ENCODE peak calls at places on chromosomes 13 and 19, in four cellular contexts. One of them, this sample, is unnamed.
A peak's percentile ranks its signal among the peaks of the same experiment; 100 is the strongest.

GRCh38 chr19:13985771-13986347 is 20.3 kb downstream of the RFX1 start:
- DNase-seq in IMR-90: no peak
- DNase-seq in K562: no peak
- DNase-seq in HepG2: no peak
- DNase-seq in this sample: no peak

GRCh38 chr19:52237771-52238400 is 31.5 kb upstream of the ZNF766 start:
- DNase-seq in IMR-90: peak; percentile 75
- DNase-seq in K562: peak; percentile 38
- DNase-seq in HepG2: peak; percentile 52
- DNase-seq in this sample: peak; percentile 69

GRCh38 chr13:33639640-33640080 is 178.3 kb upstream of the RFC3 start:
- DNase-seq in IMR-90: no peak
- DNase-seq in K562: no peak
- DNase-seq in HepG2: peak; percentile 43
- DNase-seq in this sample: no peak

GRCh38 chr19:13783565-13784500 is 9.6 kb downstream of the C19orf53 start:
- DNase-seq in IMR-90: no peak
- DNase-seq in K562: no peak
- DNase-seq in HepG2: no peak
- DNase-seq in this sample: no peak

GRCh38 chr13:67138937-67139336 is 91.2 kb downstream of the PCDH9 start:
- DNase-seq in IMR-90: no peak
- DNase-seq in K562: no peak
- DNase-seq in HepG2: no peak
- DNase-seq in this sample: no peak

GRCh38 chr13:106061781-106062180 is 473.7 kb downstream of the EFNB2 start:
- DNase-seq in IMR-90: no peak
- DNase-seq in K562: no peak
- DNase-seq in HepG2: no peak
- DNase-seq in this sample: no peak

GRCh38 chr13:48009298-48009697 is 8.2 kb upstream of the SUCLA2 start:
- DNase-seq in IMR-90: peak; percentile 51
- DNase-seq in K562: no peak
- DNase-seq in HepG2: peak; percentile 44
- DNase-seq in this sample: peak; percentile 65

GRCh38 chr13:86653009-86653408 is 853.8 kb upstream of the SLITRK6 start:
- DNase-seq in IMR-90: no peak
- DNase-seq in K562: no peak
- DNase-seq in HepG2: no peak
- DNase-seq in this sample: no peak

GRCh38 chr13:23673867-23674605 is 103.8 kb downstream of the TNFRSF19 start:
- DNase-seq in IMR-90: peak; percentile 66
- DNase-seq in K562: no peak
- DNase-seq in HepG2: no peak
- DNase-seq in this sample: no peak

GRCh38 chr19:35055715-35056179 is 14.2 kb downstream of the HPN start:
- DNase-seq in IMR-90: no peak
- DNase-seq in K562: peak; percentile 42
- DNase-seq in HepG2: no peak
- DNase-seq in this sample: no peak

GRCh38 chr13:42812311-42812710 is 30.9 kb downstream of the FAM216B start:
- DNase-seq in IMR-90: no peak
- DNase-seq in K562: no peak
- DNase-seq in HepG2: no peak
- DNase-seq in this sample: no peak

GRCh38 chr13:106919638-106920037 is 351.7 kb upstream of the ARGLU1 start:
- DNase-seq in IMR-90: no peak
- DNase-seq in K562: no peak
- DNase-seq in HepG2: no peak
- DNase-seq in this sample: no peak

GRCh38 chr19:29004796-29005195 is 208.2 kb downstream of the UQCRFS1 start:
- DNase-seq in IMR-90: no peak
- DNase-seq in K562: no peak
- DNase-seq in HepG2: no peak
- DNase-seq in this sample: no peak

GRCh38 chr19:29831041-29831548 is 19.3 kb downstream of the CCNE1 start:
- DNase-seq in IMR-90: no peak
- DNase-seq in K562: no peak
- DNase-seq in HepG2: no peak
- DNase-seq in this sample: peak; percentile 71

GRCh38 chr13:19817106-19817505 is 34.4 kb upstream of the PSPC1 start:
- DNase-seq in IMR-90: no peak
- DNase-seq in K562: no peak
- DNase-seq in HepG2: no peak
- DNase-seq in this sample: no peak

GRCh38 chr13:111414341-111414740 is 93.9 kb downstream of the TEX29 start:
- DNase-seq in IMR-90: no peak
- DNase-seq in K562: no peak
- DNase-seq in HepG2: no peak
- DNase-seq in this sample: no peak

GRCh38 chr19:14368011-14368513 is 13.2 kb upstream of the ADGRE5 start:
- DNase-seq in IMR-90: no peak
- DNase-seq in K562: no peak
- DNase-seq in HepG2: no peak
- DNase-seq in this sample: no peak

GRCh38 chr13:31722684-31723083 is 16.6 kb upstream of the RXFP2 start:
- DNase-seq in IMR-90: no peak
- DNase-seq in K562: no peak
- DNase-seq in HepG2: no peak
- DNase-seq in this sample: no peak

GRCh38 chr19:56312337-56312736 is 2.3 kb downstream of the ZSCAN5A start:
- DNase-seq in IMR-90: no peak
- DNase-seq in K562: no peak
- DNase-seq in HepG2: no peak
- DNase-seq in this sample: no peak

GRCh38 chr13:72850959-72851677 is 69.2 kb downstream of the PIBF1 start:
- DNase-seq in IMR-90: no peak
- DNase-seq in K562: no peak
- DNase-seq in HepG2: no peak
- DNase-seq in this sample: no peak

GRCh38 chr13:98773053-98773452 is 20.6 kb upstream of the SLC15A1 start:
- DNase-seq in IMR-90: no peak
- DNase-seq in K562: no peak
- DNase-seq in HepG2: no peak
- DNase-seq in this sample: no peak

GRCh38 chr19:30361107-30361447 is 11.1 kb upstream of the ZNF536 start:
- DNase-seq in IMR-90: no peak
- DNase-seq in K562: no peak
- DNase-seq in HepG2: no peak
- DNase-seq in this sample: no peak

GRCh38 chr13:110518571-110518970 is 43.0 kb downstream of the RAB20 start:
- DNase-seq in IMR-90: no peak
- DNase-seq in K562: peak; percentile 40
- DNase-seq in HepG2: no peak
- DNase-seq in this sample: no peak

GRCh38 chr13:112790735-112791641 is 101.2 kb downstream of the ATP11A start:
- DNase-seq in IMR-90: peak; percentile 64
- DNase-seq in K562: no peak
- DNase-seq in HepG2: no peak
- DNase-seq in this sample: no peak

GRCh38 chr13:60689076-60689475 is 292.1 kb downstream of the TDRD3 start:
- DNase-seq in IMR-90: no peak
- DNase-seq in K562: no peak
- DNase-seq in HepG2: no peak
- DNase-seq in this sample: no peak

GRCh38 chr19:38417544-38418506 is 8.2 kb downstream of the RASGRP4 start:
- DNase-seq in IMR-90: no peak
- DNase-seq in K562: peak; percentile 92
- DNase-seq in HepG2: no peak
- DNase-seq in this sample: peak; percentile 92

GRCh38 chr13:80131204-80131603 is 209.7 kb downstream of the SPRY2 start:
- DNase-seq in IMR-90: peak; percentile 46
- DNase-seq in K562: no peak
- DNase-seq in HepG2: no peak
- DNase-seq in this sample: peak; percentile 68

GRCh38 chr19:44071824-44072542 is at the start of gene ZNF284:
- DNase-seq in IMR-90: peak; percentile 93
- DNase-seq in K562: peak; percentile 74
- DNase-seq in HepG2: peak; percentile 84
- DNase-seq in this sample: peak; percentile 96

GRCh38 chr13:41587490-41587889 is 130.1 kb downstream of the RGCC start:
- DNase-seq in IMR-90: no peak
- DNase-seq in K562: no peak
- DNase-seq in HepG2: no peak
- DNase-seq in this sample: peak; percentile 16

GRCh38 chr19:51148571-51148970 is 6.5 kb downstream of the SIGLEC7 start:
- DNase-seq in IMR-90: no peak
- DNase-seq in K562: no peak
- DNase-seq in HepG2: no peak
- DNase-seq in this sample: no peak

DNA sequence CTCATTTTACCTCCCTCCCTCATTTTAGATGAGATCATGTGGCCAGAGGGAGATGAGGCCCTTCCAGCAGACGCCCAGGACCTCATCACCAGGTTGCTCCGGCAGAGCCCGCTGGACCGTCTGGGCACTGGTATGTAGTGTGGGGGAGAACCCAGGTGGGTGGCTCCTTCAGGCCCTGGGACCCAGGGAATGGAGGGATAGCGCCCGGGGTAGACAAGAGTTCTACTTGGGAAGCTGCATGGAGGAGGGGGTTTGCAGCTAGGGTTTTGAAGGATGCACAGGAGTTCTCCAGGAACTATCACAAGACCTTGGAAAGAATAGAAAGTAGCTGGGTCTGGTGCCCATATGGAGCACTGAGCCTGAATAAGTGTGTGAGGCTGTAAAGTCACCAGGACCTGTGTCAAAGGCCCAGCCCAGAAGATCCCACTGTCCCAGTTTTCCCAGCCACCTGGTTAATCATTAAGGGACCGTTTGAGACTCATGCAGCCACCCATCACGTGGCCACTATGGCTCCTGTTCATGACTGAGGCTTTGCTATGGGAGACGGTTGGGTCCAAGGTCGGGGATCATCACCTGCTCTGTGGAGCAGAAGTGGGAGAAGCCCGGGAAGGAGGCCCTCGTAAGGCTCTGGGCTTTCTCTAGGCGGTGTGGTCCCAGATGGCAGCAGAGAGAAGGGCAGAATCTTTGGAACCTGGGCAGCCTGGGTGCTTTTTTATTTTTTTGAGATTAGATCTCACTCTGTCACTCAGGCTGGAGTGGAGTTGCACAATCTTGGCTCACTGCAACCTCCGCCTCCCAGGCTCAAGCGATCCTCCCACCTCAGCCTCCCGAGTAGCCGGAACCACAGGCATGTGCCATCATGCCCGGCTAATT is 17.0 kb upstream of the PIK3R2 start:
- DNase-seq in IMR-90: no peak
- DNase-seq in K562: no peak
- DNase-seq in HepG2: peak; percentile 98
- DNase-seq in this sample: no peak
- TF ChIP-seq MAZ in IMR-90: no peak
- TF ChIP-seq MAZ in K562: no peak
- TF ChIP-seq MAZ in HepG2: no peak
- TF ChIP-seq MAZ in this sample: no peak

GRCh38 chr19:3748965-3749364 is 12.5 kb downstream of the APBA3 start:
- DNase-seq in IMR-90: no peak
- DNase-seq in K562: no peak
- DNase-seq in HepG2: no peak
- DNase-seq in this sample: no peak
- TF ChIP-seq MAZ in IMR-90: no peak
- TF ChIP-seq MAZ in K562: no peak
- TF ChIP-seq MAZ in HepG2: no peak
- TF ChIP-seq MAZ in this sample: no peak

GRCh38 chr13:51894239-51894638 is 32.5 kb downstream of the CCDC70 start:
- DNase-seq in IMR-90: no peak
- DNase-seq in K562: no peak
- DNase-seq in HepG2: no peak
- DNase-seq in this sample: no peak
- TF ChIP-seq MAZ in IMR-90: no peak
- TF ChIP-seq MAZ in K562: no peak
- TF ChIP-seq MAZ in HepG2: no peak
- TF ChIP-seq MAZ in this sample: no peak

DNA sequence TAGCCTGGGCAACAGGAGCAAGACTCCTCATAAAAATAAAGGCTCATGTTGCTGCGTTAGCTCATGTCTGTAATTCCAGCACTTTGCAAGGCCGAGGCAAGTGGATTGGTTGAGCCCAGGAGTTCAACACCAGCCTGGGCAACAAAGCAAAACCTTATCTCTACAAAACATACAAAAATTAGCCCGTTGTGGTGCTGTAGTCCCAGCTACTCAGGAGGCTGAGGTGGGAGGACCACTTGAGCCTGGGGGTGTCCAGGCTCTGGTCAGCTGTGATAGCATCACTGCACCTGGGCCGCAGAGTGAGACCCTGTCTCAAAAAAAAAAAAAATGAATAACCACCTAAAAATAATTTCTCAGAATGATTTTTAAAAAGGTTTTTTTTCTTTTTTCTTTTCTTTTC is 3.9 kb upstream of the NUDT19 start:
- DNase-seq in IMR-90: no peak
- DNase-seq in K562: peak; percentile 61
- DNase-seq in HepG2: no peak
- DNase-seq in this sample: no peak
- TF ChIP-seq MAZ in IMR-90: no peak
- TF ChIP-seq MAZ in K562: no peak
- TF ChIP-seq MAZ in HepG2: no peak
- TF ChIP-seq MAZ in this sample: no peak

GRCh38 chr19:3403489-3404323 is 37.3 kb downstream of the NFIC start:
- DNase-seq in IMR-90: peak; percentile 97
- DNase-seq in K562: no peak
- DNase-seq in HepG2: peak; percentile 48
- DNase-seq in this sample: no peak
- TF ChIP-seq MAZ in IMR-90: peak; percentile 99
- TF ChIP-seq MAZ in K562: no peak
- TF ChIP-seq MAZ in HepG2: no peak
- TF ChIP-seq MAZ in this sample: no peak

DNA sequence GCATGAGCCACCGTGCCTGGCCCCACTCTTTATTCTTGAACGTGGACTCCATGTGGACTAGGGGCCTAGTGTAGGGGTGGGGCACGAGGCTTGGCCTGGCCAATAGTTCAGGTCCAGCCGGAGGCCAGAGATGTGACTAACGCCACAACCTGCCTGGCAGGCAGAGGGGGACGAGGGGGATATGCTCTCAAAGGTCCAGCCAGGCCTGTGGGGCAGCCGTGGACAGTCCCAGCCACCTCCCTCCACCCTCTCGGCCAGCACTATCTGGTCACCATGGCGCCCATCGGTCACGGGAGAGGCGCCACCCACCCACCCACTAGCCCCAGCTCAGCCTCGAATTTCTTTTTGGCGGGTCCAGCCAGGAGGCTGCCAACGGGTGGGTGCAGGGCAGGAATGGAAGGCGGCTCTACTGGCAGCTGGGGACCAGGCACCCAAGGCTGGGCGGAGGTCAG is 2.1 kb upstream of the CERS1 start:
- DNase-seq in IMR-90: no peak
- DNase-seq in K562: peak; percentile 72
- DNase-seq in HepG2: no peak
- DNase-seq in this sample: no peak
- TF ChIP-seq MAZ in IMR-90: no peak
- TF ChIP-seq MAZ in K562: no peak
- TF ChIP-seq MAZ in HepG2: no peak
- TF ChIP-seq MAZ in this sample: no peak